ENCODE peak calls at places on chromosomes 13 and 19, in four cellular contexts. D, H, O and J are unnamed samples.

GRCh38 chr19:19758164-19758563 is 25.3 kb upstream of the ZNF14 start:
- DNase-seq in O (no peak), H (no peak), D (no peak), J (no peak)

GRCh38 chr13:66559093-66559492 is 671.0 kb downstream of the PCDH9 start:
- DNase-seq in D (no peak), H (no peak), O (peak; percentile 9), J (no peak)

GRCh38 chr19:17665058-17665457 is 23.1 kb downstream of the UNC13A start:
- DNase-seq in D (no peak), O (no peak), H (no peak), J (no peak)

GRCh38 chr13:46278474-46278873 is 66.7 kb downstream of the LRRC63 start:
- DNase-seq in H (no peak), O (no peak), D (no peak), J (no peak)

GRCh38 chr13:73715114-73715909 is 418.9 kb downstream of the KLF12 start:
- DNase-seq in D (no peak), O (no peak), H (no peak), J (no peak)

GRCh38 chr13:85405316-85405897 is 393.8 kb downstream of the SLITRK6 start:
- DNase-seq in H (no peak), O (no peak), D (no peak), J (no peak)

GRCh38 chr13:100235311-100235901 is 146.5 kb downstream of the PCCA start:
- DNase-seq in D (peak; percentile 10), H (peak; percentile 31), O (peak; percentile 76), J (peak; percentile 8)

GRCh38 chr13:23771966-23772365 is 117.2 kb downstream of the MIPEP start:
- DNase-seq in D (no peak), H (no peak), O (peak; percentile 53), J (peak; percentile 72)

GRCh38 chr19:45051929-45052579 is 13.2 kb downstream of the CLASRP start:
- DNase-seq in H (no peak), O (no peak), D (no peak), J (no peak)

GRCh38 chr19:6983448-6983847 is 37.8 kb downstream of the MBD3L2B start:
- DNase-seq in O (no peak), H (no peak), D (no peak), J (no peak)

GRCh38 chr13:41696163-41697003 is 239.0 kb downstream of the RGCC start:
- DNase-seq in H (peak; percentile 83), O (peak; percentile 81), D (peak; percentile 56), J (peak; percentile 56)

GRCh38 chr13:42000836-42001235 is 39.9 kb upstream of the VWA8 start:
- DNase-seq in D (no peak), O (peak; percentile 17), H (no peak), J (peak; percentile 9)

GRCh38 chr13:63901630-63902029 is 2486.0 kb upstream of the PCDH20 start:
- DNase-seq in H (no peak), O (no peak), D (no peak), J (no peak)

GRCh38 chr13:24264976-24265375 is 44.4 kb upstream of the C1QTNF9 start:
- DNase-seq in H (no peak), O (no peak), D (no peak), J (no peak)

GRCh38 chr13:94160875-94161274 is 318.6 kb downstream of the DCT start:
- DNase-seq in O (no peak), H (no peak), D (no peak), J (no peak)

GRCh38 chr19:2988568-2988967 is 11.2 kb downstream of the TLE6 start:
- DNase-seq in H (no peak), D (no peak), O (no peak), J (no peak)

GRCh38 chr19:37519890-37520289 is 13.2 kb downstream of the ZNF793 start:
- DNase-seq in H (no peak), O (no peak), D (no peak), J (peak; percentile 2)

DNA sequence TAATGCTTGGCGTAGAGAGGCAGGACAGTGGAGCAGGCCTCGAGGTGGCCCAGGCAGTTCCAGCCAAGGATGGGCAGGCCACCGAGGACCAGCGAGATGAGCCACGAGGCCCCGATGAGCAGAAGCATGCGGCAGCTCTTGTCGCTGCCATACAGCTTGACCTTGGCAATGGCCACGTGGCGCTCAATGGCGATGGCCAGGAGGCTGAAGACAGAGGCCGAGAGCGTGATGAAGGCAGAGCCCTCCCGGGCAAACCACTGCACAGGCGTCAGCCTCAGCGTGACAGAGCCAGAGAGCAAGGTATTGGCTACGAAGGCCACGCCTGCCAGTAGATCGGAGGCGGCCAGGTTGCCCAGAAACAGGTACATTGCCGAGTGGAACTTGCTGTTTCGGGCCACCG is 6.8 kb downstream of the S1PR2 start:
- DNase-seq in H (no peak), O (no peak), D (no peak), J (no peak)
- H3K4me3 ChIP-seq in H (no peak overlapping the region), O (no peak overlapping the region), D (no peak overlapping the region), J (no peak overlapping the region)

GRCh38 chr13:106919638-106920037 is 351.7 kb upstream of the ARGLU1 start:
- DNase-seq in O (no peak), D (no peak), H (no peak), J (no peak)

GRCh38 chr13:106917673-106918652 is 350.0 kb upstream of the ARGLU1 start:
- DNase-seq in D (peak; percentile 4), H (peak; percentile 4), O (peak; percentile 90), J (no peak)

GRCh38 chr13:106917024-106917491 is 349.1 kb upstream of the ARGLU1 start:
- DNase-seq in O (peak; percentile 16), D (no peak), H (no peak), J (no peak)

GRCh38 chr13:106919093-106919492 is 351.2 kb upstream of the ARGLU1 start:
- DNase-seq in D (peak; percentile 1), O (peak; percentile 3), H (no peak), J (no peak)

DNA sequence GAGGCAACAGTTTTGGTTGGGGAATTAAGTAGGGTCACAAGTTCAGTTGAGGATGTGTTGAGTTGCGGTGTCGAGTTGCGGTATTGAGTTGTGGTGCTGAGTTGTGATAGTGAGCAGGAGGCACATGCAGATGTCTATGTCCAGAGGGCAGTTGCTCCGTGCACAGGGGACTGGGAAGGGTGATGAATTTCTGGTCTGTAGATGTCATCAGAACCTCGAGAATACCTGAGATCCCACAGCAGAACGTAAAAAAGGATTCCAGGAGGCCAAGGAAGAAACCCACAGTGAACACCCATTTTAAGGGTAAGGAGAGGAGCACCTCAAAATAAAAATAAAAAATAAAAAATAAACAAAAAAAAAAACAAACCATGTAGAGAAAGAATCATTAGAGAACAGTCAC is 354.4 kb upstream of the ARGLU1 start:
- DNase-seq in H (no peak), D (no peak), O (no peak), J (no peak)
- H3K4me3 ChIP-seq in H (no peak overlapping the region), D (no peak overlapping the region), O (no peak overlapping the region), J (no peak overlapping the region)

GRCh38 chr19:463483-464130 is 2.8 kb upstream of the SHC2 start:
- DNase-seq in H (no peak), D (no peak), O (no peak), J (no peak)

GRCh38 chr19:460877-461609 is at the start of gene SHC2:
- DNase-seq in O (peak; percentile 16), H (no peak), D (no peak), J (no peak)

GRCh38 chr19:464146-464545 is 3.3 kb upstream of the SHC2 start:
- DNase-seq in H (no peak), O (no peak), D (no peak), J (no peak)

GRCh38 chr19:459724-460511 is 915 bp downstream of the SHC2 start:
- DNase-seq in O (peak; percentile 62), H (no peak), D (no peak), J (no peak)

DNA sequence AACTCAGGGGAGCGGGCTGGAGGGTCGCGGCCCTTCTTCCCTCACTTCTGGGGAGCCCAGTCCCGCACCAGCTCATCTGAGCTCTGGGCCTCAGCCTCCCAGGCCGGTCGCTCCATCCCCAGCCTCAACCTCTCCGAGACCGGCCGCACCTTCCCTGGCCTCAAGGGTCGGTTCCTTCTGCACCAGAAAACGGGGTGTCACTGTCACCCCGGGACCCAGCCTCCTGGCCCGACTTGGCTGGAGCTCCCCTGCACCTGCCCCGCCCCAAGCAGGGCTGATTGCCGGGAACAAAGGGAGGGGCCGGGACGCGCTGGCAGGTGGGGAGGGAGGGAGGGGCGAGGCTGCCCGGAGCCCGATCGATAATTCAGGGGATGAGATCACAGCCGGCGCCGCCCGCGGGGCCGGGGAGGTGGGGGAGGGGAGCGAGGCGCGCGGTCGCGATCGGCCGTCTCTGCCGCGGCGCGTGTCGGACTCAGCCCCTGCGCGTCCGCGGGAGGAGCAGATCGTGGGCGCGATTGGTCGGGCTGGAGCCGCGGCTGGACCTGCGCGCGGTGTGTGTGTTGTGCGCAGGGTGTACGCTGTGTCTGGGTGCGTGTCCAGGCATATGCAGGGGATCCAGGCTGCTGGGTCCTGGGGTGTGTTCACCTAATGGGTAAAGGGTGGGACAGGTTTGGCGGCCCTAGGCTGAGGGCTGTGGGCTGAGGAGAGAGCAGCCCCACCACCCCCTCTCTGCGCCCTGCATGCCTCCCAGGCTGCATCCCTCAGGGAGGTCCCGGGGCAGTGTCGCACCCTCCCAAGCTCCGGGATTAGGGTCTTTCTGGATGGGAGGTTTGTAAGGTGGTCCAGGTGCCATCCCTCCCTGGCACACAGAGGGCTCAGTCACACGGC is 1.1 kb upstream of the SHC2 start:
- DNase-seq in H (no peak), D (no peak), O (peak; percentile 27), J (no peak)
- H3K4me3 ChIP-seq in H (no peak overlapping the region), D (peak overlapping the region; percentile 23), O (no peak overlapping the region), J (peak overlapping the region; percentile 20)

GRCh38 chr13:39565036-39565949 is 37.7 kb downstream of the LHFPL6 start:
- DNase-seq in D (peak; percentile 92), O (peak; percentile 92), H (peak; percentile 88), J (peak; percentile 93)
- H3K4me3 ChIP-seq in D (no peak overlapping the region), O (peak overlapping the region; percentile 0), H (no peak overlapping the region), J (peak overlapping the region; percentile 12)

GRCh38 chr19:34926361-34926684 is 380 bp upstream of the ZNF30 start:
- DNase-seq in D (no peak), O (no peak), H (no peak), J (no peak)
- H3K4me3 ChIP-seq in D (peak overlapping the region; percentile 74), O (peak overlapping the region; percentile 76), H (no peak overlapping the region), J (no peak overlapping the region)